ENCODE peak calls at places on chromosomes 7 and 10, in ten cellular contexts. I is activated T-helper 1 cell treated with Interleukin-2 at 50 U/mL for 16 hours; S is neural crest cell; H is head of caudate nucleus; K is fibroblast of gingiva; P is NCI-H69; Y is AG09309; U is cardiac fibroblast; Q is activated naive CD8-positive, alpha-beta T cell treated with anti-CD3 and anti-CD28 coated beads, Interleukin-2, amount 50 U/mL, for 24 hours; T is HFFc6. L is an unnamed sample.

GRCh38 chr10:98041352-98042043 is 11.1 kb upstream of the CRTAC1 start:
- DNase-seq in H (peak), S (peak), P (peak), I (no peak), T (peak), Y (peak), K (peak), U (peak), Q (peak), L (peak)

GRCh38 chr7:5750026-5750425 is 31.4 kb downstream of the RNF216 start:
- DNase-seq in T (no peak), K (peak), P (peak), U (peak), Q (no peak), Y (no peak), S (no peak), H (no peak), I (no peak), L (no peak)

GRCh38 chr10:74556072-74556705 is 270.2 kb upstream of the KAT6B start:
- DNase-seq in T (no peak), I (no peak), K (no peak), S (no peak), Q (no peak), Y (no peak), U (no peak), P (no peak), H (no peak), L (no peak)

GRCh38 chr10:5862360-5862929 is 27.2 kb downstream of the ANKRD16 start:
- DNase-seq in Q (no peak), Y (no peak), S (no peak), H (no peak), U (no peak), K (no peak), I (no peak), P (no peak), T (no peak), L (no peak)

GRCh38 chr10:52659085-52659484 is 113.5 kb downstream of the MBL2 start:
- DNase-seq in P (no peak), Q (no peak), T (no peak), U (no peak), S (no peak), Y (no peak), I (no peak), H (no peak), K (no peak), L (no peak)

GRCh38 chr7:43792471-43792870 is 34.0 kb downstream of the BLVRA start:
- DNase-seq in T (no peak), K (no peak), S (no peak), I (no peak), U (no peak), P (no peak), H (no peak), Q (no peak), Y (no peak), L (no peak)

GRCh38 chr10:81920213-81920829 is 45.3 kb downstream of the NRG3 start:
- DNase-seq in Y (no peak), K (no peak), U (peak), H (no peak), I (no peak), Q (peak), P (peak), S (no peak), T (no peak), L (no peak)

GRCh38 chr10:43075612-43076003 is 1.3 kb upstream of the RET start:
- DNase-seq in U (peak), S (no peak), T (no peak), Y (no peak), H (peak), I (no peak), P (peak), K (no peak), Q (no peak), L (no peak)

L was measured in PC-9.